ENCODE peak calls at places on chromosomes 4 and X, in nine cellular contexts. One of them, this sample, is unnamed.

GRCh38 chr4:120052840-120053239 is 13.8 kb downstream of the MAD2L1 start:
- DNase-seq in dorsolateral prefrontal cortex: no peak
- DNase-seq in H1: no peak
- DNase-seq in cardiac fibroblast: peak
- DNase-seq in transverse colon: no peak
- DNase-seq in stomach: no peak
- DNase-seq in uterus: no peak
- DNase-seq in sigmoid colon: peak
- DNase-seq in choroid plexus epithelial cell: peak
- DNase-seq in this sample: peak

GRCh38 chr4:244471-244870 is 60.8 kb downstream of the ZNF732 start:
- DNase-seq in transverse colon: peak
- DNase-seq in H1: peak
- DNase-seq in stomach: peak
- DNase-seq in uterus: peak
- DNase-seq in choroid plexus epithelial cell: peak
- DNase-seq in sigmoid colon: peak
- DNase-seq in cardiac fibroblast: peak
- DNase-seq in dorsolateral prefrontal cortex: no peak
- DNase-seq in this sample: peak

GRCh38 chr4:3009422-3009821 is 46.1 kb downstream of the GRK4 start:
- DNase-seq in stomach: no peak
- DNase-seq in transverse colon: no peak
- DNase-seq in sigmoid colon: no peak
- DNase-seq in H1: no peak
- DNase-seq in uterus: no peak
- DNase-seq in cardiac fibroblast: peak
- DNase-seq in choroid plexus epithelial cell: peak
- DNase-seq in dorsolateral prefrontal cortex: no peak
- DNase-seq in this sample: peak

GRCh38 chrX:12494400-12495138 is 296.6 kb upstream of the PRPS2 start:
- DNase-seq in choroid plexus epithelial cell: no peak
- DNase-seq in uterus: no peak
- DNase-seq in dorsolateral prefrontal cortex: no peak
- DNase-seq in transverse colon: no peak
- DNase-seq in cardiac fibroblast: no peak
- DNase-seq in stomach: no peak
- DNase-seq in sigmoid colon: no peak
- DNase-seq in H1: no peak
- DNase-seq in this sample: no peak

GRCh38 chr4:158172558-158173258 is at the start of gene GASK1B:
- DNase-seq in choroid plexus epithelial cell: peak
- DNase-seq in H1: no peak
- DNase-seq in uterus: peak
- DNase-seq in dorsolateral prefrontal cortex: no peak
- DNase-seq in sigmoid colon: no peak
- DNase-seq in stomach: no peak
- DNase-seq in transverse colon: peak
- DNase-seq in cardiac fibroblast: peak
- DNase-seq in this sample: peak

GRCh38 chrX:20228245-20228644 is 38.5 kb downstream of the RPS6KA3 start:
- DNase-seq in choroid plexus epithelial cell: no peak
- DNase-seq in H1: no peak
- DNase-seq in sigmoid colon: no peak
- DNase-seq in cardiac fibroblast: no peak
- DNase-seq in uterus: no peak
- DNase-seq in stomach: no peak
- DNase-seq in transverse colon: no peak
- DNase-seq in dorsolateral prefrontal cortex: no peak
- DNase-seq in this sample: no peak

GRCh38 chr4:15396157-15396800 is 31.6 kb upstream of the C1QTNF7 start:
- DNase-seq in H1: peak
- DNase-seq in transverse colon: peak
- DNase-seq in cardiac fibroblast: peak
- DNase-seq in sigmoid colon: no peak
- DNase-seq in stomach: peak
- DNase-seq in uterus: no peak
- DNase-seq in choroid plexus epithelial cell: peak
- DNase-seq in dorsolateral prefrontal cortex: no peak
- DNase-seq in this sample: peak

GRCh38 chrX:100263650-100264049 is 146.4 kb downstream of the PCDH19 start:
- DNase-seq in H1: no peak
- DNase-seq in stomach: no peak
- DNase-seq in transverse colon: no peak
- DNase-seq in uterus: no peak
- DNase-seq in choroid plexus epithelial cell: no peak
- DNase-seq in cardiac fibroblast: no peak
- DNase-seq in dorsolateral prefrontal cortex: no peak
- DNase-seq in sigmoid colon: no peak
- DNase-seq in this sample: peak

GRCh38 chrX:44898411-44899221 is 25.6 kb downstream of the KDM6A start:
- DNase-seq in uterus: no peak
- DNase-seq in transverse colon: no peak
- DNase-seq in sigmoid colon: no peak
- DNase-seq in choroid plexus epithelial cell: peak
- DNase-seq in dorsolateral prefrontal cortex: no peak
- DNase-seq in stomach: peak
- DNase-seq in cardiac fibroblast: no peak
- DNase-seq in H1: peak
- DNase-seq in this sample: no peak

GRCh38 chr4:8117278-8117682 is 41.3 kb downstream of the ABLIM2 start:
- DNase-seq in sigmoid colon: no peak
- DNase-seq in H1: peak
- DNase-seq in dorsolateral prefrontal cortex: no peak
- DNase-seq in transverse colon: peak
- DNase-seq in stomach: peak
- DNase-seq in cardiac fibroblast: peak
- DNase-seq in choroid plexus epithelial cell: peak
- DNase-seq in uterus: peak
- DNase-seq in this sample: peak

GRCh38 chrX:32524385-32524784 is 687.0 kb downstream of the DMD start:
- DNase-seq in choroid plexus epithelial cell: no peak
- DNase-seq in cardiac fibroblast: no peak
- DNase-seq in uterus: no peak
- DNase-seq in dorsolateral prefrontal cortex: no peak
- DNase-seq in transverse colon: no peak
- DNase-seq in H1: no peak
- DNase-seq in sigmoid colon: no peak
- DNase-seq in stomach: no peak
- DNase-seq in this sample: no peak

GRCh38 chrX:71253253-71254091 is 468 bp downstream of the ZMYM3 start:
- DNase-seq in sigmoid colon: no peak
- DNase-seq in transverse colon: peak
- DNase-seq in dorsolateral prefrontal cortex: no peak
- DNase-seq in cardiac fibroblast: peak
- DNase-seq in uterus: peak
- DNase-seq in stomach: peak
- DNase-seq in H1: peak
- DNase-seq in choroid plexus epithelial cell: peak
- DNase-seq in this sample: peak

DNA sequence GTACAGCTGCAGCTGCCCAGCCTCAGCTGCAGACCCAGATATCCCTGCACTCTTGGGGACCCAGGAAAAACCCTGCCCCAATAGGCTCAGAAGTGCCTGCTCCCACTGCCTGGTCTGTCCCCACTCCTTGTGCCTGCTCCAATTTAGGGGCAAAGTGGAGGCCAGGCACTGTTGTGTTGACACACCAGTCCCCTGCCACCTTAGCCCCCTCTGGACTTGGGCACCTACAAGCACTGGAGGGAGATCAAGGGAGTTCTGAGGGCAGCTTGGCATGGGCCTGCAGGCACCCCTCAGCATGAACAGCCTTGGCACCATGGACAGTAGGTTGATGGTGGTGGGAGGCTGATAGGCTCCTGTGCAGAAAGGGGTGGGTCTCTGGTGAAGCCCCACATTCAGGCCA is 2020.8 kb upstream of the ADGRL3 start:
- DNase-seq in H1: no peak
- DNase-seq in cardiac fibroblast: no peak
- DNase-seq in sigmoid colon: peak
- DNase-seq in choroid plexus epithelial cell: no peak
- DNase-seq in uterus: no peak
- DNase-seq in stomach: no peak
- DNase-seq in transverse colon: no peak
- DNase-seq in dorsolateral prefrontal cortex: no peak
- DNase-seq in this sample: no peak
- H3K4me3 ChIP-seq in H1: no peak
- H3K4me3 ChIP-seq in cardiac fibroblast: no peak
- H3K4me3 ChIP-seq in sigmoid colon: no peak
- H3K4me3 ChIP-seq in choroid plexus epithelial cell: no peak
- H3K4me3 ChIP-seq in uterus: no peak
- H3K4me3 ChIP-seq in stomach: no peak
- H3K4me3 ChIP-seq in transverse colon: no peak
- H3K4me3 ChIP-seq in dorsolateral prefrontal cortex: no peak
- H3K4me3 ChIP-seq in this sample: no peak

GRCh38 chrX:132940727-132941162 is 17.7 kb downstream of the HS6ST2 start:
- DNase-seq in sigmoid colon: no peak
- DNase-seq in uterus: no peak
- DNase-seq in stomach: no peak
- DNase-seq in transverse colon: no peak
- DNase-seq in dorsolateral prefrontal cortex: no peak
- DNase-seq in cardiac fibroblast: no peak
- DNase-seq in choroid plexus epithelial cell: peak
- DNase-seq in H1: no peak
- DNase-seq in this sample: no peak
- TF ChIP-seq CTCF in sigmoid colon: no peak
- TF ChIP-seq CTCF in uterus: no peak
- TF ChIP-seq CTCF in stomach: no peak
- TF ChIP-seq CTCF in transverse colon: no peak
- TF ChIP-seq CTCF in dorsolateral prefrontal cortex: peak
- TF ChIP-seq CTCF in cardiac fibroblast: no peak
- TF ChIP-seq CTCF in choroid plexus epithelial cell: peak
- TF ChIP-seq CTCF in H1: peak
- TF ChIP-seq CTCF in this sample: no peak

GRCh38 chrX:130173190-130173895 is 1.6 kb downstream of the RAB33A start:
- DNase-seq in transverse colon: peak
- DNase-seq in uterus: peak
- DNase-seq in sigmoid colon: peak
- DNase-seq in dorsolateral prefrontal cortex: no peak
- DNase-seq in choroid plexus epithelial cell: peak
- DNase-seq in cardiac fibroblast: peak
- DNase-seq in stomach: no peak
- DNase-seq in H1: no peak
- DNase-seq in this sample: peak
- H3K4me3 ChIP-seq in transverse colon: no peak
- H3K4me3 ChIP-seq in uterus: no peak
- H3K4me3 ChIP-seq in sigmoid colon: no peak
- H3K4me3 ChIP-seq in dorsolateral prefrontal cortex: peak
- H3K4me3 ChIP-seq in choroid plexus epithelial cell: no peak
- H3K4me3 ChIP-seq in cardiac fibroblast: no peak
- H3K4me3 ChIP-seq in stomach: no peak
- H3K4me3 ChIP-seq in H1: no peak
- H3K4me3 ChIP-seq in this sample: no peak

GRCh38 chrX:153643431-153644351 is 3.3 kb upstream of the DUSP9 start:
- DNase-seq in dorsolateral prefrontal cortex: peak
- DNase-seq in transverse colon: no peak
- DNase-seq in sigmoid colon: peak
- DNase-seq in uterus: no peak
- DNase-seq in cardiac fibroblast: peak
- DNase-seq in H1: no peak
- DNase-seq in choroid plexus epithelial cell: no peak
- DNase-seq in stomach: no peak
- DNase-seq in this sample: no peak
- TF ChIP-seq CTCF in dorsolateral prefrontal cortex: peak
- TF ChIP-seq CTCF in transverse colon: no peak
- TF ChIP-seq CTCF in sigmoid colon: no peak
- TF ChIP-seq CTCF in uterus: peak
- TF ChIP-seq CTCF in cardiac fibroblast: no peak
- TF ChIP-seq CTCF in H1: peak
- TF ChIP-seq CTCF in choroid plexus epithelial cell: no peak
- TF ChIP-seq CTCF in stomach: no peak
- TF ChIP-seq CTCF in this sample: no peak

DNA sequence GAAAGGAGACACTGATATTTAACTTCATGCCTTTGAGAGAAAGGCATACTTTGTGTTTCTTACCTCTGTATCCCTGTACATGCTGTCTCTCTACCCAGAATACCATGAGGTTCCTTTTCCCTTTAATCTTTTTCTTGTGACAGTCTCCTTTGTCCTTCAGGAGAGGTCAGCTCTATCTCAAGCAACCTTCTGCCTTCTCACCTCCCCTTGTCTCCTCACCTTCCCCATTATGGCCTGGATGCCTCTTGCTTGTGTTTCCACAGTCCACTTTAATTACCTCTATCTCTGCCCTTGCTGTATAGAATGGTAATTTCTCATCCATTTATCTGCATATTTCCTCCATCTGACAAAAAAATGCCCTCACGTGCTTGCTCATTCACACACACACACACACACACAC is 28.4 kb downstream of the MSN start:
- DNase-seq in H1: no peak
- DNase-seq in sigmoid colon: no peak
- DNase-seq in transverse colon: no peak
- DNase-seq in stomach: no peak
- DNase-seq in cardiac fibroblast: no peak
- DNase-seq in choroid plexus epithelial cell: no peak
- DNase-seq in dorsolateral prefrontal cortex: no peak
- DNase-seq in uterus: no peak
- DNase-seq in this sample: no peak
- H3K4me3 ChIP-seq in H1: no peak
- H3K4me3 ChIP-seq in sigmoid colon: no peak
- H3K4me3 ChIP-seq in transverse colon: no peak
- H3K4me3 ChIP-seq in stomach: no peak
- H3K4me3 ChIP-seq in cardiac fibroblast: no peak
- H3K4me3 ChIP-seq in choroid plexus epithelial cell: no peak
- H3K4me3 ChIP-seq in dorsolateral prefrontal cortex: no peak
- H3K4me3 ChIP-seq in uterus: no peak
- H3K4me3 ChIP-seq in this sample: no peak

DNA sequence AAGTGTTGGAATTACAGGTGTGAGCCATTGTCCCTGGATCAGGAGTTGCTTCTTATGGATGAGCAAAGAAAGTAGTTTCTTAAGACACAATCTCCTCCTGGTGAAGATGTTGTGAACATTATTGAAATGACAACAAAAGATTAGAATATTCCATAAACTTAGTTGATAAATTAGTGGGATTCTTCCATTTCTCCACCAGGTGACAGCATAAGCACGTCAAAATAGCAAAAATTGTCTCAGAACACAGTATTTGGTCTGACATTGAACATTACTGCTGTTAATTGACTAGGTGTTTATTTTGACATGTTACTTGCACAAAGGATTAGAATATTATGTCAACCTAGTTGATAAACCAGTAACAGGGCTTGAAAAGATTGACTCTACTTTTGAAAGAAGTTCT is 21.6 kb downstream of the CLDN34 start:
- DNase-seq in sigmoid colon: no peak
- DNase-seq in uterus: no peak
- DNase-seq in H1: no peak
- DNase-seq in dorsolateral prefrontal cortex: no peak
- DNase-seq in choroid plexus epithelial cell: peak
- DNase-seq in transverse colon: no peak
- DNase-seq in cardiac fibroblast: peak
- DNase-seq in stomach: no peak
- DNase-seq in this sample: no peak
- TF ChIP-seq CTCF in sigmoid colon: no peak
- TF ChIP-seq CTCF in uterus: peak
- TF ChIP-seq CTCF in H1: peak
- TF ChIP-seq CTCF in dorsolateral prefrontal cortex: peak
- TF ChIP-seq CTCF in choroid plexus epithelial cell: peak
- TF ChIP-seq CTCF in transverse colon: peak
- TF ChIP-seq CTCF in cardiac fibroblast: peak
- TF ChIP-seq CTCF in stomach: peak
- TF ChIP-seq CTCF in this sample: peak